ENCODE peak calls at places on chromosome 3, in four cellular contexts. L is AG04450, S is GM10248, D is cardiac fibroblast. B is an unnamed sample.

GRCh38 chr3:153835540-153835939 is 285.6 kb upstream of the ARHGEF26 start:
- DNase-seq in D (no peak), S (peak), L (no peak), B (no peak)

GRCh38 chr3:10780243-10780642 is 35.8 kb upstream of the SLC6A11 start:
- DNase-seq in S (no peak), L (no peak), D (no peak), B (no peak)

GRCh38 chr3:7630925-7631324 is 770.0 kb downstream of the GRM7 start:
- DNase-seq in D (peak), S (no peak), L (no peak), B (no peak)

GRCh38 chr3:178602864-178603263 is 66.6 kb downstream of the KCNMB2 start:
- DNase-seq in S (no peak), L (no peak), D (no peak), B (no peak)

GRCh38 chr3:126988451-126989021 is 5.6 kb downstream of the PLXNA1 start:
- DNase-seq in S (no peak), L (no peak), D (no peak), B (no peak)

GRCh38 chr3:291028-291427 is 94.5 kb downstream of the CHL1 start:
- DNase-seq in D (no peak), L (no peak), S (no peak), B (no peak)

GRCh38 chr3:127482216-127483004 is 108.1 kb downstream of the TPRA1 start:
- DNase-seq in S (no peak), D (no peak), L (no peak), B (no peak)

GRCh38 chr3:196619213-196619612 is 20.3 kb upstream of the NRROS start:
- DNase-seq in L (no peak), D (peak), S (no peak), B (no peak)

GRCh38 chr3:171192176-171192854 is 165.8 kb upstream of the SLC2A2 start:
- DNase-seq in S (no peak), L (peak), D (peak), B (no peak)

GRCh38 chr3:179646177-179646576 is 6.7 kb upstream of the USP13 start:
- DNase-seq in L (no peak), D (no peak), S (no peak), B (no peak)

GRCh38 chr3:181974198-181974597 is 262.5 kb downstream of the SOX2 start:
- DNase-seq in L (no peak), D (no peak), S (no peak), B (no peak)

GRCh38 chr3:124261301-124261700 is 269.4 kb upstream of the ROPN1 start:
- DNase-seq in S (no peak), D (no peak), L (no peak), B (no peak)
- TF ChIP-seq CTCF in S (no peak), D (no peak), L (no peak), B (no peak)

DNA sequence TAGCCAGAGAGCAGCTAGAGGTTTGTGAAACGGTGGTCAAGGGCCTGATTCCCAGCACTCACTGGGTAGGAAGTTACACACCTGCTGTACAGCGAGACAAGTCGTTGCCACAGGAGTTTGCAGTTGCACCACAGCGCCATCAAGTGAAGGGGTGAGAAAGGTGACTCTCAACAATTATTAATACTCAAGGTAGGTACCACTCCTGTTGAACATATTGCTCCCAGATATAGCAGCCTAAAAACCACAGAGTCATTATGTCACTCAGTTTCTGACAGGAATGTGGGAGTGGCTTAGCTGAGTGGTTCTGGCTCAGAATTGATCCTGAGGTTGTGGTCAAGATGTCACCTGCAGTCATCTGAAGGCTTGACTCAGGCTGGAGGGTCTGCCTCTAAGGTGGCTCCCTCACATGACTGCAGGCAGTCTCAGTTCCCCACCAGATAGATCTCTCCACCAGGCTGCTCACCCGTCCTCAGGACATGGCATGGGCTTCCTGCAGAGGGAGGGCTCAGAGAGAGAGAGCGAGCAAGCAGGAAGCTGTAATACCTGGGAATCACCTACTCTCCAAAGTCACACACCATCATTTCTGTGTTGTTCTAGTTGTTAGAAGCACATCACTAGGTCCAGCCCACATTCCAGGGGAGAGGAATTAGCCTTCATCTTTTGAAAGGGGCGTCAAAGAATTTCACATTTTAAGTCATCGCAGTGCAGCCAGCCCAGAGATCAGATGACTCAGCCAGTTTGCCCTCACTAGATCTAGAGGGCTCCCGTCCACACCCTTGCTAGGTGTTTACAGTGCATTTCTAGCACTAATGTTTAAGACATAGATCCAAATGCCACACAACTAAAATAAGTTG is 17.0 kb upstream of the ANO10 start:
- DNase-seq in D (no peak), S (peak), L (no peak), B (no peak)
- TF ChIP-seq CTCF in D (no peak), S (peak), L (peak), B (no peak)

GRCh38 chr3:51977449-51978142 is 2.7 kb downstream of the ABHD14A start:
- DNase-seq in D (no peak), L (no peak), S (no peak), B (no peak)

GRCh38 chr3:51974963-51975856 is at the start of gene ABHD14A:
- DNase-seq in D (peak), L (no peak), S (peak), B (peak)

GRCh38 chr3:51978143-51978502 is 3.3 kb downstream of the ABHD14A start:
- DNase-seq in D (no peak), S (no peak), L (no peak), B (no peak)

GRCh38 chr3:51974277-51974962 is 444 bp upstream of the ABHD14A start:
- DNase-seq in L (no peak), S (no peak), D (no peak), B (no peak)

GRCh38 chr3:51975857-51976549 is 1.1 kb downstream of the ABHD14A start:
- DNase-seq in L (no peak), D (peak), S (no peak), B (peak)
- TF ChIP-seq CTCF in L (peak), D (no peak), S (no peak), B (peak)

DNA sequence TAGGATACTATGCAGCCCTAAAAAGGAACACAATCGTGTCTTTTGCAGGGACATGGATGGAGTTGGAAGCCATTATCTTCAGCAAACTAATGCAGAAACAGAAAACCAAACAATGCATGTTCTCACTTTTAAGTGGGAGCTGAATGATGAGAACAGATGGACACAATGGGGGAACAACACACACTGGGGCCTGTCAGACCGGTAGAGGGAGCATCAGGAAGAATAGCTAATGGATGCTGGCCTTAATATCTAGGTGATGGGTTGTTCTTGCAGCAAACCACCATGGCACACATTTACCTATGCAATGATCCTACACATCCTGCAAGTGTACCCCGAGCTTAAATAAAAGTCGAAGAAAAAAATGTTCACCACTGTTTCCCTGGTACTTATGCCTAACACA is 17.5 kb downstream of the SENP7 start:
- DNase-seq in D (peak), L (no peak), S (no peak), B (no peak)
- TF ChIP-seq CTCF in D (peak), L (peak), S (no peak), B (no peak)